ENCODE peak calls at places on chromosomes 1 and 21, in six cellular contexts. One of them, this sample, is unnamed. For H3K36me3 and H3K4me1, the result is how much of the 10 kb centered on the place peaks cover.

GRCh38 chr21:45772180-45772579 is 128.7 kb downstream of the PCBP3 start:
- DNase-seq in fibroblast of lung: no peak
- DNase-seq in tibial nerve: no peak
- DNase-seq in kidney: no peak
- DNase-seq in cardiac muscle cell: no peak
- DNase-seq in DND-41: no peak
- DNase-seq in this sample: no peak

GRCh38 chr1:224759570-224760562 is 143.7 kb downstream of the CNIH3 start:
- DNase-seq in kidney: no peak
- DNase-seq in DND-41: no peak
- DNase-seq in fibroblast of lung: no peak
- DNase-seq in tibial nerve: no peak
- DNase-seq in cardiac muscle cell: no peak
- DNase-seq in this sample: no peak

GRCh38 chr1:193355654-193356053 is 169.2 kb upstream of the B3GALT2 start:
- DNase-seq in fibroblast of lung: no peak
- DNase-seq in cardiac muscle cell: no peak
- DNase-seq in tibial nerve: no peak
- DNase-seq in kidney: no peak
- DNase-seq in DND-41: no peak
- DNase-seq in this sample: no peak

GRCh38 chr1:191498318-191498717 is 659.9 kb upstream of the RGS18 start:
- DNase-seq in tibial nerve: no peak
- DNase-seq in cardiac muscle cell: no peak
- DNase-seq in DND-41: no peak
- DNase-seq in kidney: no peak
- DNase-seq in fibroblast of lung: peak
- DNase-seq in this sample: no peak

GRCh38 chr1:20893931-20894330 is 106.8 kb upstream of the HP1BP3 start:
- DNase-seq in cardiac muscle cell: no peak
- DNase-seq in DND-41: no peak
- DNase-seq in kidney: no peak
- DNase-seq in fibroblast of lung: no peak
- DNase-seq in tibial nerve: no peak
- DNase-seq in this sample: no peak

GRCh38 chr1:202671388-202671787 is 38.9 kb downstream of the SYT2 start:
- DNase-seq in DND-41: no peak
- DNase-seq in cardiac muscle cell: no peak
- DNase-seq in kidney: no peak
- DNase-seq in tibial nerve: no peak
- DNase-seq in fibroblast of lung: no peak
- DNase-seq in this sample: no peak

GRCh38 chr1:55916480-55916879 is 662.9 kb downstream of the PLPP3 start:
- DNase-seq in cardiac muscle cell: no peak
- DNase-seq in fibroblast of lung: peak
- DNase-seq in DND-41: no peak
- DNase-seq in tibial nerve: no peak
- DNase-seq in kidney: no peak
- DNase-seq in this sample: no peak

GRCh38 chr21:45319461-45320211 is 31.9 kb upstream of the POFUT2 start:
- DNase-seq in cardiac muscle cell: peak
- DNase-seq in DND-41: no peak
- DNase-seq in kidney: peak
- DNase-seq in fibroblast of lung: peak
- DNase-seq in tibial nerve: no peak
- DNase-seq in this sample: no peak

GRCh38 chr1:44828003-44828651 is 14.9 kb downstream of the PTCH2 start:
- DNase-seq in fibroblast of lung: no peak
- DNase-seq in cardiac muscle cell: no peak
- DNase-seq in kidney: no peak
- DNase-seq in tibial nerve: no peak
- DNase-seq in DND-41: no peak
- DNase-seq in this sample: no peak

GRCh38 chr1:170929835-170930554 is 5.3 kb upstream of the MROH9 start:
- DNase-seq in fibroblast of lung: peak
- DNase-seq in kidney: no peak
- DNase-seq in tibial nerve: no peak
- DNase-seq in DND-41: peak
- DNase-seq in cardiac muscle cell: peak
- DNase-seq in this sample: no peak

GRCh38 chr1:226062558-226063361 is at the start of gene H3-3A:
- DNase-seq in kidney: peak
- DNase-seq in tibial nerve: peak
- DNase-seq in cardiac muscle cell: peak
- DNase-seq in DND-41: peak
- DNase-seq in fibroblast of lung: peak
- DNase-seq in this sample: peak

GRCh38 chr1:203117611-203118575 is 9.6 kb upstream of the ADORA1 start:
- DNase-seq in tibial nerve: peak
- DNase-seq in DND-41: no peak
- DNase-seq in kidney: peak
- DNase-seq in cardiac muscle cell: peak
- DNase-seq in fibroblast of lung: peak
- DNase-seq in this sample: no peak

GRCh38 chr21:40153351-40153750 is 286.1 kb downstream of the PCP4 start:
- DNase-seq in DND-41: no peak
- DNase-seq in fibroblast of lung: no peak
- DNase-seq in tibial nerve: no peak
- DNase-seq in cardiac muscle cell: no peak
- DNase-seq in kidney: no peak
- DNase-seq in this sample: no peak

GRCh38 chr1:37865348-37866119 is 6.1 kb upstream of the MTF1 start:
- DNase-seq in tibial nerve: no peak
- DNase-seq in kidney: no peak
- DNase-seq in fibroblast of lung: peak
- DNase-seq in cardiac muscle cell: no peak
- DNase-seq in DND-41: no peak
- DNase-seq in this sample: no peak

GRCh38 chr1:240806201-240806745 is 194.3 kb upstream of the GREM2 start:
- DNase-seq in cardiac muscle cell: no peak
- DNase-seq in fibroblast of lung: no peak
- DNase-seq in tibial nerve: no peak
- DNase-seq in DND-41: no peak
- DNase-seq in kidney: no peak
- DNase-seq in this sample: no peak

GRCh38 chr21:33286600-33287456 is 20.7 kb downstream of the IL10RB start:
- DNase-seq in fibroblast of lung: peak
- DNase-seq in DND-41: no peak
- DNase-seq in cardiac muscle cell: no peak
- DNase-seq in kidney: no peak
- DNase-seq in tibial nerve: no peak
- DNase-seq in this sample: no peak

GRCh38 chr1:16979475-16980327 is 719 bp downstream of the MFAP2 start:
- DNase-seq in kidney: no peak
- DNase-seq in cardiac muscle cell: no peak
- DNase-seq in fibroblast of lung: peak
- DNase-seq in DND-41: no peak
- DNase-seq in tibial nerve: no peak
- DNase-seq in this sample: no peak

GRCh38 chr1:183097438-183098051 is 74.3 kb downstream of the LAMC1 start:
- DNase-seq in tibial nerve: no peak
- DNase-seq in fibroblast of lung: peak
- DNase-seq in DND-41: no peak
- DNase-seq in kidney: no peak
- DNase-seq in cardiac muscle cell: no peak
- DNase-seq in this sample: no peak

GRCh38 chr1:166699613-166700012 is 139.7 kb upstream of the POGK start:
- DNase-seq in cardiac muscle cell: no peak
- DNase-seq in kidney: no peak
- DNase-seq in DND-41: no peak
- DNase-seq in fibroblast of lung: no peak
- DNase-seq in tibial nerve: no peak
- DNase-seq in this sample: no peak
- TF ChIP-seq CTCF in cardiac muscle cell: no peak
- TF ChIP-seq CTCF in kidney: no peak
- TF ChIP-seq CTCF in DND-41: no peak
- TF ChIP-seq CTCF in fibroblast of lung: no peak
- TF ChIP-seq CTCF in tibial nerve: no peak
- TF ChIP-seq CTCF in this sample: no peak

DNA sequence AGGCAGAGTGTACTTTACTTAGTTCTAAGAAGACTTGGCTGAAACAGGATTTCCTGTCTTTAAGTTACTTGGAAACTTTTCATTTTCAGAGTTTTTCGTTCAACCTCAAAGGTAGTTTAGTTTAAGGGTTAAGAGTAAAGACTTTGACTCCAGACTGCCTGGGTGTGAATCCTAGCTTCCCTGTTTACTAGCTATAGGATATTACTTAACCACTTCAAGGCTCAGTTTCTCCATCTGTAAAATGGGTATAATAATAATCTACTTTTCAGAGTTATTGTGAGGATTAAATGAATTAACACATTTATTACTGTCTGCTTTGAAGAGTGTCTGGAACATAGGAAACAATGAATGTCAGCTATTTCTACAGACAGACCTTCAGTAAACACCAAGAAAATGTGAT is 30.0 kb downstream of the ZNHIT6 start:
- DNase-seq in DND-41: no peak
- DNase-seq in kidney: no peak
- DNase-seq in fibroblast of lung: no peak
- DNase-seq in tibial nerve: no peak
- DNase-seq in cardiac muscle cell: no peak
- DNase-seq in this sample: no peak
- H3K36me3 ChIP-seq in DND-41: half or more
- H3K36me3 ChIP-seq in kidney: under half
- H3K36me3 ChIP-seq in fibroblast of lung: under half
- H3K36me3 ChIP-seq in tibial nerve: under half
- H3K36me3 ChIP-seq in cardiac muscle cell: under half
- H3K36me3 ChIP-seq in this sample: under half

DNA sequence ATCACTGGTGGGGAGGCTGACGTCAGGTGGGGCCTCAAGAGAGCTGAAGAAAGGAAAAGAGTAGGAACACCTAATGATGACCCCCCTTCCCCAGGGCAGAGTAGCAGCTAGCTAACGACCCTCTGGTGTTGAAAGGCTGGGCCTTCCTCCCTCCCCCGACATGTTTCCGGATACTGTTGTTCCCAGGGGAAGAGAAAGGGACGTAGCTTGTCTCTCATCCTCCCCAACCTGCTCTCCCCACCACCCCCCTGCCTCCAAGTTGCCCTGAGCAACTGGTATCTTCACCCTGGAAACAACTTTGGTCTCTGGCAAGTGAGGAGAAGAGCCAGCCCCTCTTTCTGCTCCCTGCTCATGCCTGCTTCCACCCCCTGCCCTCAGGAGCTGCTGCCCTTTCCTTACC is 2.4 kb downstream of the SEMA6C start:
- DNase-seq in DND-41: no peak
- DNase-seq in kidney: peak
- DNase-seq in tibial nerve: no peak
- DNase-seq in fibroblast of lung: no peak
- DNase-seq in cardiac muscle cell: no peak
- DNase-seq in this sample: no peak
- H3K4me1 ChIP-seq in DND-41: under half
- H3K4me1 ChIP-seq in kidney: under half
- H3K4me1 ChIP-seq in tibial nerve: under half
- H3K4me1 ChIP-seq in fibroblast of lung: under half
- H3K4me1 ChIP-seq in cardiac muscle cell: under half
- H3K4me1 ChIP-seq in this sample: under half

GRCh38 chr1:13687361-13687760 is 12.6 kb upstream of the PRDM2 start:
- DNase-seq in fibroblast of lung: no peak
- DNase-seq in kidney: no peak
- DNase-seq in tibial nerve: no peak
- DNase-seq in DND-41: no peak
- DNase-seq in cardiac muscle cell: no peak
- DNase-seq in this sample: no peak
- TF ChIP-seq CTCF in fibroblast of lung: no peak
- TF ChIP-seq CTCF in kidney: no peak
- TF ChIP-seq CTCF in tibial nerve: no peak
- TF ChIP-seq CTCF in DND-41: no peak
- TF ChIP-seq CTCF in cardiac muscle cell: no peak
- TF ChIP-seq CTCF in this sample: no peak

GRCh38 chr1:108151548-108151947 is 48.6 kb downstream of the SLC25A24 start:
- DNase-seq in fibroblast of lung: no peak
- DNase-seq in tibial nerve: no peak
- DNase-seq in cardiac muscle cell: no peak
- DNase-seq in kidney: no peak
- DNase-seq in DND-41: no peak
- DNase-seq in this sample: no peak
- H3K36me3 ChIP-seq in fibroblast of lung: under half
- H3K36me3 ChIP-seq in tibial nerve: under half
- H3K36me3 ChIP-seq in cardiac muscle cell: under half
- H3K36me3 ChIP-seq in kidney: under half
- H3K36me3 ChIP-seq in DND-41: half or more
- H3K36me3 ChIP-seq in this sample: under half